ENCODE peak calls at places on chromosomes 4 and X, in six cellular contexts. P is uterus; Y is NCI-H2029; C is foreskin fibroblast; E is type B pancreatic cell; I is activated naive CD4-positive, alpha-beta T cell. D is an unnamed sample.

GRCh38 chr4:117134386-117134785 is 49.0 kb upstream of the TRAM1L1 start:
- DNase-seq in I (no peak), P (no peak), E (no peak), Y (no peak), C (peak; percentile 62), D (no peak)

GRCh38 chrX:49171752-49172279 is at the start of gene PLP2:
- DNase-seq in E (no peak), P (peak; percentile 65), I (peak; percentile 4), Y (no peak), C (peak; percentile 79), D (no peak)

GRCh38 chrX:50858548-50858947 is 44.6 kb upstream of the SHROOM4 start:
- DNase-seq in I (no peak), E (no peak), C (no peak), P (no peak), Y (no peak), D (no peak)

GRCh38 chr4:67875011-67875410 is 8.8 kb downstream of the TMPRSS11D start:
- DNase-seq in P (no peak), Y (no peak), I (no peak), C (peak; percentile 48), E (no peak), D (no peak)

GRCh38 chr4:74308215-74308614 is at the start of gene EPGN:
- DNase-seq in Y (no peak), C (peak; percentile 56), P (no peak), I (no peak), E (no peak), D (no peak)

GRCh38 chr4:150256841-150257273 is 178.6 kb downstream of the DCLK2 start:
- DNase-seq in Y (no peak), C (no peak), I (no peak), E (no peak), P (no peak), D (no peak)

GRCh38 chrX:110318664-110318968 is 731 bp upstream of the AMMECR1 start:
- DNase-seq in Y (no peak), I (no peak), C (no peak), P (no peak), E (no peak), D (no peak)

GRCh38 chrX:39813631-39814246 is 284.0 kb downstream of the BCOR start:
- DNase-seq in Y (peak; percentile 29), P (peak; percentile 71), E (no peak), C (peak; percentile 82), I (no peak), D (no peak)

GRCh38 chrX:48896611-48897011 is 957 bp downstream of the TIMM17B start:
- DNase-seq in Y (peak; percentile 37), E (no peak), P (no peak), I (no peak), C (no peak), D (no peak)

GRCh38 chr4:112213091-112213490 is 18.5 kb upstream of the AP1AR start:
- DNase-seq in Y (no peak), E (no peak), I (no peak), P (no peak), C (peak; percentile 55), D (no peak)

GRCh38 chr4:76989391-76990061 is 40.0 kb downstream of the SEPTIN11 start:
- DNase-seq in E (no peak), I (no peak), P (no peak), C (no peak), Y (no peak), D (peak; percentile 38)

GRCh38 chr4:172480471-172480870 is 667.3 kb downstream of the GALNTL6 start:
- DNase-seq in I (no peak), C (no peak), P (no peak), E (no peak), Y (no peak), D (no peak)

GRCh38 chr4:16914208-16914607 is 15.8 kb upstream of the LDB2 start:
- DNase-seq in I (no peak), E (no peak), Y (no peak), P (no peak), C (peak; percentile 76), D (no peak)

GRCh38 chrX:123083924-123084323 is 100.2 kb upstream of the GRIA3 start:
- DNase-seq in I (no peak), P (no peak), C (peak; percentile 56), Y (no peak), E (no peak), D (no peak)

GRCh38 chrX:9318213-9318612 is 146.6 kb upstream of the TBL1X start:
- DNase-seq in I (no peak), Y (no peak), P (no peak), C (no peak), E (no peak), D (no peak)

GRCh38 chr4:132328761-132329160 is 820.3 kb upstream of the PCDH10 start:
- DNase-seq in C (peak; percentile 1), Y (no peak), P (no peak), E (no peak), I (no peak), D (no peak)

GRCh38 chrX:82218361-82218760 is 1016.5 kb downstream of the SH3BGRL start:
- DNase-seq in P (no peak), E (no peak), I (no peak), Y (no peak), C (no peak), D (no peak)

GRCh38 chr4:61575796-61576195 is 375.7 kb downstream of the ADGRL3 start:
- DNase-seq in C (no peak), Y (no peak), I (no peak), P (no peak), E (no peak), D (no peak)

GRCh38 chr4:176195184-176195978 is at the start of gene SPATA4:
- DNase-seq in P (peak; percentile 93), C (peak; percentile 98), Y (peak; percentile 91), I (peak; percentile 75), E (peak; percentile 94), D (peak; percentile 89)

GRCh38 chr4:146582864-146583263 is 55.8 kb upstream of the POU4F2 start:
- DNase-seq in I (no peak), E (no peak), P (no peak), Y (no peak), C (no peak), D (no peak)

GRCh38 chr4:78601013-78601412 is 49.4 kb downstream of the ANXA3 start:
- DNase-seq in E (no peak), C (no peak), Y (no peak), I (no peak), P (peak; percentile 15), D (no peak)

GRCh38 chr4:27684501-27685077 is 823.9 kb downstream of the STIM2 start:
- DNase-seq in E (no peak), Y (peak; percentile 22), I (no peak), P (no peak), C (peak; percentile 13), D (no peak)

GRCh38 chr4:90474484-90474883 is 347.3 kb downstream of the CCSER1 start:
- DNase-seq in C (no peak), P (no peak), Y (no peak), E (no peak), I (no peak), D (no peak)

GRCh38 chrX:110241816-110242215 is 76.1 kb downstream of the AMMECR1 start:
- DNase-seq in E (no peak), I (no peak), C (no peak), Y (no peak), P (no peak), D (no peak)

GRCh38 chr4:182917182-182918043 is at the start of gene DCTD:
- DNase-seq in Y (peak; percentile 25), C (peak; percentile 91), P (peak; percentile 76), I (peak; percentile 47), E (peak; percentile 83), D (peak; percentile 56)

GRCh38 chr4:145486603-145487002 is 5.0 kb downstream of the SMAD1 start:
- DNase-seq in E (no peak), Y (no peak), I (no peak), P (no peak), C (no peak), D (no peak)

GRCh38 chrX:37553476-37553875 is 18.0 kb upstream of the LANCL3 start:
- DNase-seq in P (no peak), I (no peak), C (no peak), Y (no peak), E (no peak), D (no peak)

GRCh38 chrX:86806786-86807185 is 658.5 kb downstream of the DACH2 start:
- DNase-seq in E (no peak), I (no peak), C (no peak), P (no peak), Y (no peak), D (no peak)

GRCh38 chr4:52853351-52853750 is 8.8 kb upstream of the RASL11B start:
- DNase-seq in C (peak; percentile 81), E (no peak), Y (no peak), I (no peak), P (no peak), D (no peak)

GRCh38 chr4:48343531-48343930 is 2.2 kb downstream of the SLAIN2 start:
- DNase-seq in C (no peak), Y (no peak), I (no peak), P (no peak), E (no peak), D (no peak)

GRCh38 chrX:151713859-151714258 is 2.0 kb upstream of the FATE1 start:
- DNase-seq in I (no peak), C (peak; percentile 24), P (no peak), E (no peak), Y (no peak), D (no peak)

GRCh38 chrX:7111518-7111917 is 36.0 kb upstream of the STS start:
- DNase-seq in Y (no peak), C (no peak), E (no peak), I (no peak), P (no peak), D (no peak)

GRCh38 chr4:94345267-94345666 is 2.6 kb upstream of the HPGDS start:
- DNase-seq in E (no peak), I (no peak), C (no peak), Y (no peak), P (no peak), D (no peak)

GRCh38 chr4:168886361-168886760 is 123.7 kb downstream of the CBR4 start:
- DNase-seq in E (no peak), I (no peak), C (peak; percentile 55), P (no peak), Y (no peak), D (no peak)

GRCh38 chr4:156946508-156947197 is 24.9 kb downstream of the PDGFC start:
- DNase-seq in I (no peak), E (no peak), Y (no peak), C (peak; percentile 98), P (peak; percentile 27), D (no peak)

GRCh38 chrX:72409993-72410392 is 104.3 kb upstream of the CITED1 start:
- DNase-seq in I (no peak), C (no peak), E (no peak), P (no peak), Y (no peak), D (no peak)

GRCh38 chr4:112931001-112931400 is 118.5 kb upstream of the ANK2 start:
- DNase-seq in I (no peak), E (no peak), C (no peak), Y (no peak), P (no peak), D (no peak)

GRCh38 chr4:25619601-25620000 is 36.0 kb upstream of the SLC34A2 start:
- DNase-seq in P (no peak), I (no peak), E (no peak), C (no peak), Y (no peak), D (no peak)

GRCh38 chr4:113209652-113210320 is 160.3 kb downstream of the ANK2 start:
- DNase-seq in E (no peak), P (no peak), Y (no peak), C (no peak), I (no peak), D (no peak)